ENCODE peak calls at places on chromosomes 4 and X, in six cellular contexts. U is ELF-1, X is GM12891, T is hepatocyte, B is NCI-H460, Y is NCI-H1694 treated with DMSO at 0.1 percent for 48 hours. D is an unnamed sample.

GRCh38 chr4:26762650-26763049 is 98.0 kb upstream of the STIM2 start:
- DNase-seq in U (no peak), X (no peak), T (no peak), B (no peak), Y (no peak), D (no peak)

GRCh38 chr4:74283614-74284013 is 24.7 kb upstream of the EPGN start:
- DNase-seq in U (no peak), X (no peak), T (no peak), B (peak), Y (no peak), D (no peak)

GRCh38 chrX:14064632-14065432 is 35.1 kb upstream of the GEMIN8 start:
- DNase-seq in U (peak), X (no peak), T (peak), B (peak), Y (no peak), D (no peak)

GRCh38 chrX:51026862-51027261 is 116.3 kb downstream of the BMP15 start:
- DNase-seq in U (no peak), X (no peak), T (no peak), B (no peak), Y (no peak), D (no peak)

GRCh38 chr4:152634110-152634760 is 45.6 kb downstream of the TMEM154 start:
- DNase-seq in U (no peak), X (no peak), T (peak), B (no peak), Y (peak), D (no peak)

GRCh38 chrX:134161162-134161561 is 75.8 kb upstream of the CCDC160 start:
- DNase-seq in U (no peak), X (no peak), T (no peak), B (no peak), Y (no peak), D (no peak)

GRCh38 chr4:119585771-119586170 is 42.8 kb downstream of the PDE5A start:
- DNase-seq in U (no peak), X (no peak), T (no peak), B (no peak), Y (no peak), D (no peak)

GRCh38 chr4:181517521-181517920 is 725.7 kb upstream of the TENM3 start:
- DNase-seq in U (no peak), X (no peak), T (no peak), B (no peak), Y (no peak), D (no peak)

GRCh38 chr4:8695237-8696219 is 103.0 kb downstream of the CPZ start:
- DNase-seq in U (no peak), X (no peak), T (no peak), B (no peak), Y (no peak), D (no peak)

GRCh38 chrX:34275710-34276109 is 143.6 kb upstream of the FAM47A start:
- DNase-seq in U (no peak), X (no peak), T (peak), B (no peak), Y (no peak), D (no peak)

GRCh38 chr4:185115827-185116232 is 27.2 kb upstream of the SLC25A4 start:
- DNase-seq in U (peak), X (no peak), T (peak), B (peak), Y (peak), D (no peak)

GRCh38 chr4:119477412-119478053 is 151.1 kb downstream of the PDE5A start:
- DNase-seq in U (no peak), X (no peak), T (no peak), B (no peak), Y (no peak), D (no peak)

GRCh38 chrX:153631346-153631745 is 15.7 kb upstream of the DUSP9 start:
- DNase-seq in U (no peak), X (no peak), T (no peak), B (no peak), Y (no peak), D (no peak)

GRCh38 chrX:120725874-120726273 is 96.0 kb upstream of the C1GALT1C1 start:
- DNase-seq in U (no peak), X (no peak), T (no peak), B (no peak), Y (no peak), D (no peak)